ENCODE peak calls at places on chromosomes 13 and 19, in four cellular contexts. R is effector memory CD8-positive, alpha-beta T cell; V is lung microvascular endothelial cell; O is AG09319. L is an unnamed sample.

GRCh38 chr19:49355890-49356289 is 6.3 kb downstream of the TEAD2 start:
- DNase-seq in V (peak), R (no peak), O (no peak), L (no peak)

GRCh38 chr13:79398915-79399314 is 7.1 kb downstream of the RBM26 start:
- DNase-seq in R (no peak), V (no peak), O (no peak), L (no peak)

GRCh38 chr13:79477968-79478367 is 3.0 kb upstream of the NDFIP2 start:
- DNase-seq in V (no peak), O (no peak), R (no peak), L (no peak)

GRCh38 chr19:31140717-31141116 is 208.5 kb downstream of the TSHZ3 start:
- DNase-seq in V (no peak), R (no peak), O (no peak), L (no peak)

GRCh38 chr13:77001963-77002587 is 10.2 kb downstream of the CLN5 start:
- DNase-seq in V (no peak), O (no peak), R (no peak), L (no peak)

GRCh38 chr19:51743405-51743804 is 8.3 kb downstream of the FPR1 start:
- DNase-seq in R (no peak), O (no peak), V (no peak), L (no peak)

GRCh38 chr13:71115301-71115700 is 751.7 kb downstream of the DACH1 start:
- DNase-seq in R (no peak), O (no peak), V (no peak), L (no peak)

GRCh38 chr19:54114340-54114826 is 1.1 kb downstream of the TFPT start:
- DNase-seq in V (peak), R (peak), O (no peak), L (peak)

GRCh38 chr13:54980651-54981050 is 1952.0 kb downstream of the OLFM4 start:
- DNase-seq in R (no peak), O (no peak), V (no peak), L (no peak)

GRCh38 chr13:30224732-30225131 is 82.6 kb downstream of the KATNAL1 start:
- DNase-seq in V (no peak), R (no peak), O (no peak), L (no peak)

GRCh38 chr19:30089086-30089665 is 147.1 kb downstream of the URI1 start:
- DNase-seq in V (no peak), R (no peak), O (no peak), L (no peak)

GRCh38 chr13:95494082-95494681 is 58.3 kb upstream of the CLDN10 start:
- DNase-seq in O (peak), R (no peak), V (peak), L (no peak)

GRCh38 chr13:80572308-80572676 is 231.4 kb upstream of the SPRY2 start:
- DNase-seq in O (no peak), V (no peak), R (no peak), L (no peak)

GRCh38 chr13:25231537-25231936 is 55.8 kb downstream of the MTMR6 start:
- DNase-seq in R (no peak), V (peak), O (no peak), L (no peak)

GRCh38 chr13:21058361-21058760 is 3.0 kb downstream of the LATS2 start:
- DNase-seq in O (no peak), R (no peak), V (no peak), L (no peak)

GRCh38 chr19:56995298-56995697 is 124.5 kb upstream of the USP29 start:
- DNase-seq in R (no peak), V (no peak), O (no peak), L (no peak)

GRCh38 chr13:81591528-81592220 is 1250.7 kb upstream of the SPRY2 start:
- DNase-seq in V (no peak), R (no peak), O (no peak), L (no peak)

GRCh38 chr13:61608138-61608537 is 192.5 kb upstream of the PCDH20 start:
- DNase-seq in V (no peak), O (no peak), R (no peak), L (no peak)

GRCh38 chr13:108508263-108508662 is 121.1 kb upstream of the MYO16 start:
- DNase-seq in R (no peak), O (no peak), V (no peak), L (no peak)

GRCh38 chr13:48828962-48829405 is 146.7 kb upstream of the FNDC3A start:
- DNase-seq in O (no peak), R (no peak), V (no peak), L (no peak)

GRCh38 chr19:41810301-41810700 is 13.9 kb downstream of the CEACAM3 start:
- DNase-seq in V (no peak), O (no peak), R (no peak), L (no peak)

GRCh38 chr19:35355851-35356460 is 2.3 kb upstream of the FFAR3 start:
- DNase-seq in V (no peak), R (no peak), O (no peak), L (no peak)

GRCh38 chr19:45657520-45658163 is 10.4 kb upstream of the GIPR start:
- DNase-seq in O (no peak), R (no peak), V (no peak), L (no peak)

GRCh38 chr13:49308104-49308875 is 60.6 kb downstream of the CDADC1 start:
- DNase-seq in V (no peak), O (peak), R (no peak), L (no peak)

GRCh38 chr13:33285420-33286124 is at the start of gene STARD13:
- DNase-seq in R (no peak), V (peak), O (peak), L (no peak)

GRCh38 chr13:110499621-110500281 is 61.8 kb downstream of the RAB20 start:
- DNase-seq in O (peak), R (no peak), V (peak), L (no peak)

GRCh38 chr13:74329978-74330377 is 195.8 kb upstream of the KLF12 start:
- DNase-seq in V (no peak), R (no peak), O (no peak), L (no peak)

GRCh38 chr19:5120321-5120720 is 151.4 kb downstream of the KDM4B start:
- DNase-seq in V (no peak), R (no peak), O (no peak), L (no peak)

GRCh38 chr13:59112375-59112774 is 1051.4 kb downstream of the DIAPH3 start:
- DNase-seq in V (no peak), R (no peak), O (peak), L (no peak)

GRCh38 chr13:29125145-29125933 is 305.2 kb downstream of the MTUS2 start:
- DNase-seq in R (no peak), V (no peak), O (no peak), L (no peak)

GRCh38 chr13:37869756-37870488 is at the start of gene TRPC4:
- DNase-seq in V (no peak), R (no peak), O (peak), L (no peak)

GRCh38 chr19:50419580-50420035 is 870 bp downstream of the SPIB start:
- DNase-seq in V (no peak), O (no peak), R (no peak), L (no peak)

GRCh38 chr13:47594833-47595232 is 406.2 kb downstream of the SUCLA2 start:
- DNase-seq in O (no peak), V (no peak), R (no peak), L (no peak)

GRCh38 chr19:7665076-7665475 is 3.8 kb upstream of the RETN start:
- DNase-seq in V (peak), O (peak), R (no peak), L (no peak)

GRCh38 chr13:40385858-40386180 is 280.6 kb downstream of the FOXO1 start:
- DNase-seq in V (no peak), O (no peak), R (no peak), L (no peak)

GRCh38 chr13:39419866-39420265 is 183.1 kb downstream of the LHFPL6 start:
- DNase-seq in O (no peak), R (no peak), V (no peak), L (no peak)

GRCh38 chr13:40631605-40632004 is 34.8 kb downstream of the FOXO1 start:
- DNase-seq in R (no peak), V (no peak), O (no peak), L (peak)

GRCh38 chr13:111449041-111449440 is 128.6 kb downstream of the TEX29 start:
- DNase-seq in V (no peak), R (no peak), O (no peak), L (no peak)